ENCODE peak calls at places on chromosomes 16 and 17, in four cellular contexts. X is fibroblast of lung, L is MM.1S, V is PC-9. E is an unnamed sample.
A peak's percentile ranks its signal among the peaks of the same experiment; 100 is the strongest.

GRCh38 chr16:78490847-78491246 is 391.4 kb downstream of the WWOX start:
- DNase-seq in X (no peak), L (no peak), V (no peak), E (no peak)

GRCh38 chr16:88857728-88858339 is 907 bp downstream of the TRAPPC2L start:
- DNase-seq in X (peak; percentile 66), L (peak; percentile 65), V (no peak), E (peak; percentile 75)

GRCh38 chr17:81251943-81252301 is 12.8 kb downstream of the NDUFAF8 start:
- DNase-seq in X (no peak), L (no peak), V (no peak), E (no peak)

GRCh38 chr16:65202461-65202860 is 80.6 kb upstream of the CDH11 start:
- DNase-seq in X (peak; percentile 80), L (no peak), V (no peak), E (no peak)

GRCh38 chr17:81518785-81519283 is 6.2 kb upstream of the ACTG1 start:
- DNase-seq in X (no peak), L (peak; percentile 35), V (no peak), E (no peak)

GRCh38 chr17:37570527-37571093 is 38.6 kb downstream of the SYNRG start:
- DNase-seq in X (peak; percentile 72), L (peak; percentile 38), V (peak; percentile 69), E (peak; percentile 21)

GRCh38 chr16:25679468-25680010 is 12.2 kb upstream of the HS3ST4 start:
- DNase-seq in X (no peak), L (no peak), V (no peak), E (no peak)

GRCh38 chr17:17712268-17712924 is 31.1 kb downstream of the RAI1 start:
- DNase-seq in X (peak; percentile 88), L (no peak), V (peak; percentile 79), E (no peak)

GRCh38 chr16:87874639-87875472 is 5.5 kb upstream of the SLC7A5 start:
- DNase-seq in X (no peak), L (no peak), V (no peak), E (peak; percentile 46)

GRCh38 chr16:86664518-86665318 is 86.4 kb downstream of the FOXL1 start:
- DNase-seq in X (peak; percentile 98), L (no peak), V (peak; percentile 42), E (peak; percentile 51)

GRCh38 chr17:47999612-48000011 is 28.7 kb downstream of the CDK5RAP3 start:
- DNase-seq in X (peak; percentile 72), L (no peak), V (no peak), E (no peak)

GRCh38 chr17:78802008-78802407 is 19.9 kb upstream of the CYTH1 start:
- DNase-seq in X (no peak), L (no peak), V (no peak), E (no peak)

GRCh38 chr16:14307623-14308356 is 236.7 kb downstream of the MRTFB start:
- DNase-seq in X (peak; percentile 34), L (no peak), V (peak; percentile 62), E (peak; percentile 43)

GRCh38 chr17:38663125-38663751 is 11.5 kb downstream of the EPOP start:
- DNase-seq in X (peak; percentile 43), L (peak; percentile 71), V (peak; percentile 65), E (peak; percentile 59)

GRCh38 chr16:79286646-79287423 is 313.7 kb downstream of the MAF start:
- DNase-seq in X (no peak), L (peak; percentile 37), V (no peak), E (peak; percentile 90)

GRCh38 chr17:77444653-77445029 is 303.9 kb downstream of the SEC14L1 start:
- DNase-seq in X (peak; percentile 54), L (no peak), V (no peak), E (no peak)

GRCh38 chr17:73531171-73531570 is 113.1 kb downstream of the SDK2 start:
- DNase-seq in X (no peak), L (no peak), V (no peak), E (no peak)

GRCh38 chr17:48213797-48214196 is 106.2 kb downstream of the SNX11 start:
- DNase-seq in X (no peak), L (no peak), V (no peak), E (no peak)

GRCh38 chr17:82204831-82205719 is 7.6 kb downstream of the CCDC57 start:
- DNase-seq in X (peak; percentile 80), L (no peak), V (peak; percentile 72), E (no peak)

GRCh38 chr16:85437161-85438052 is 175.7 kb upstream of the GSE1 start:
- DNase-seq in X (no peak), L (no peak), V (no peak), E (no peak)

GRCh38 chr16:28009586-28010373 is 53.7 kb downstream of the GSG1L start:
- DNase-seq in X (no peak), L (no peak), V (no peak), E (no peak)

GRCh38 chr17:50380369-50381259 is 7.6 kb downstream of the EME1 start:
- DNase-seq in X (no peak), L (no peak), V (no peak), E (no peak)

GRCh38 chr17:376936-377863 is 24.6 kb upstream of the RPH3AL start:
- DNase-seq in X (peak; percentile 22), L (no peak), V (no peak), E (peak; percentile 14)

GRCh38 chr17:6453279-6454024 is 9.2 kb downstream of the PIMREG start:
- DNase-seq in X (no peak), L (no peak), V (no peak), E (no peak)

GRCh38 chr17:38910325-38910724 is 15.1 kb upstream of the LASP1NB start:
- DNase-seq in X (no peak), L (no peak), V (no peak), E (no peak)

GRCh38 chr16:21001262-21001661 is 100.7 kb downstream of the LYRM1 start:
- DNase-seq in X (peak; percentile 1), L (peak; percentile 17), V (no peak), E (peak; percentile 25)

GRCh38 chr17:8807070-8807550 is 7.9 kb upstream of the MFSD6L start:
- DNase-seq in X (no peak), L (peak; percentile 45), V (no peak), E (no peak)

GRCh38 chr16:11521019-11521418 is 65.7 kb downstream of the LITAF start:
- DNase-seq in X (no peak), L (no peak), V (no peak), E (no peak)

DNA sequence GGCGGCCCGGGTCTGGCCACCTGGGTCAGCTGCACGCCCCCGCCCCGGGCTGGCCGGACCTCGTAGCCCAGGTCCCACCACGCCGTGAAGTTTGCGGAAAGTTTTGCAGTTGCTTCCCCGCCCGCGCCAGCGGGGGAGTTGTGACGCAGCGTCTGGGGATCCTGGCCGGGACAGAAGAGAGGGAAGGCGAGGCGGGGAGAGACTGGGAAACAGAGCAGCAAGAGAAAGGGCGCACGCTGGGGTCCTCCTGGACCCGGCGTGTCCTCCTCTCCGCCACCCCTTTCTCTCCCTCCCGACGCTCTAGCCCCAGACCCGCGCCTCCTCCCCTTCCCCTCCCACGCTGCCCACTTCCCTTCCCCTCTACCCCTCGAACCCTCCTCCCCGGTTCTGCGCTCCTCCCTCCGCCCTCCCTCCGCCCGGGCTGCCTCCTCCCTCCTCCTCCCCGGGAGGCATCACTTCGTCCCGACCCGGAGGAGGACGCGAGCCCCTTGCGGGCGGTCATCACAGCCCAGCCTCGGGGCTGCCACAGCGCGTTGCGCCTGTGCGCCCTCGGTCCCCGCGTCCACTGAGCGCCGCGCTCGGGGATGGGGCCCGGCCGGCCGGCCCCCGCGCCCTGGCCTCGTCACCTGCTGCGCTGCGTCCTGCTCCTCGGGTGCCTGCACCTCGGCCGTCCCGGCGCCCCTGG is at the start of gene MRC2:
- DNase-seq in X (peak; percentile 90), L (no peak), V (no peak), E (peak; percentile 82)
- H2AFZ ChIP-seq in X (peak within 1 kb of the TSS; percentile 25), L (no peak within 1 kb of the TSS), V (peak within 1 kb of the TSS; percentile 66), E (peak within 1 kb of the TSS; percentile 67)

GRCh38 chr16:56258508-56259424 is 67.5 kb downstream of the GNAO1 start:
- DNase-seq in X (no peak), L (no peak), V (no peak), E (no peak)

GRCh38 chr16:56260378-56260987 is 69.2 kb downstream of the GNAO1 start:
- DNase-seq in X (no peak), L (no peak), V (no peak), E (no peak)

GRCh38 chr16:56257666-56258359 is 66.5 kb downstream of the GNAO1 start:
- DNase-seq in X (no peak), L (no peak), V (no peak), E (no peak)

GRCh38 chr16:56257260-56257659 is 66.0 kb downstream of the GNAO1 start:
- DNase-seq in X (no peak), L (no peak), V (no peak), E (no peak)

GRCh38 chr16:56259425-56259779 is 68.1 kb downstream of the GNAO1 start:
- DNase-seq in X (no peak), L (no peak), V (no peak), E (no peak)
- H3K4me1 ChIP-seq in X (no peaks in the 10 kb centered on the region), L (no peaks in the 10 kb centered on the region), V (peaks cover 26% of the 10 kb centered on the region), E (peaks cover 54% of the 10 kb centered on the region)

GRCh38 chr17:44797809-44798208 is 32.3 kb downstream of the GJC1 start:
- DNase-seq in X (peak; percentile 56), L (no peak), V (no peak), E (no peak)
- H3K27ac ChIP-seq in X (peak overlapping the region; percentile 49), L (no peak overlapping the region), V (no peak overlapping the region), E (no peak overlapping the region)

DNA sequence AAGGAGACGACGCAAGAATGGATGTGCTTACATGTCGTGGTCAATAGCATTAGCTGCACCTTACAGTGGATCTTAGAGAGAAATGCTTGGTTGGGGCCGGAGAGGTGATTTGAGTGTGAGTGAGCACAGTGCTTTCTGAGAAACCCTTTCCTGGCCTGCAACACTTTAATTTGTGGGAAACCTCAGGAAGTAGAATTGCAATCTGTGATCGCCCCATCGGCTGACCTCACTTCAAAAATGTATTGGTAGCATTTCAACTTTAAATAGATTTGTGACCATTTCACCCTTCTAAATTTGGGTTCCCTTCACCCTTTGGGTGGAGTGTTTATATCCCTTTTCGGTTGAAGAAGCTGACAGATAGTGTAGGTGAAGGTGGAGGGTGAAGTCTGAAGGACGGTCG is 13.2 kb downstream of the PRKCB start:
- DNase-seq in X (no peak), L (no peak), V (no peak), E (no peak)
- H2AFZ ChIP-seq in X (no peak overlapping the region), L (no peak overlapping the region), V (no peak overlapping the region), E (no peak overlapping the region)

GRCh38 chr17:1493291-1493980 is 950 bp upstream of the MYO1C start:
- DNase-seq in X (no peak), L (no peak), V (no peak), E (no peak)
- H3K4me1 ChIP-seq in X (peaks cover 8% of the 10 kb centered on the region), L (peaks cover 4% of the 10 kb centered on the region), V (peaks cover 27% of the 10 kb centered on the region), E (peaks cover 22% of the 10 kb centered on the region)

GRCh38 chr17:30831663-30832437 is at the start of gene ATAD5:
- DNase-seq in X (peak; percentile 94), L (peak; percentile 90), V (peak; percentile 73), E (peak; percentile 92)
- H3K27ac ChIP-seq in X (peak within 1 kb of the TSS; percentile 90), L (peak within 1 kb of the TSS; percentile 61), V (peak within 1 kb of the TSS; percentile 35), E (peak within 1 kb of the TSS; percentile 85)

GRCh38 chr16:31874354-31875111 is 926 bp downstream of the ZNF267 start:
- DNase-seq in X (peak; percentile 59), L (peak; percentile 74), V (peak; percentile 71), E (no peak)

GRCh38 chr16:31871510-31871909 is 2.1 kb upstream of the ZNF267 start:
- DNase-seq in X (no peak), L (no peak), V (no peak), E (no peak)

GRCh38 chr16:31875112-31875803 is 1.7 kb downstream of the ZNF267 start:
- DNase-seq in X (peak; percentile 70), L (no peak), V (no peak), E (no peak)

GRCh38 chr16:31872201-31872600 is 1.4 kb upstream of the ZNF267 start:
- DNase-seq in X (no peak), L (no peak), V (no peak), E (no peak)

GRCh38 chr16:31873556-31874353 is at the start of gene ZNF267:
- DNase-seq in X (peak; percentile 84), L (peak; percentile 95), V (peak; percentile 84), E (peak; percentile 95)
- H2AFZ ChIP-seq in X (peak within 1 kb of the TSS; percentile 68), L (peak within 1 kb of the TSS; percentile 50), V (peak within 1 kb of the TSS; percentile 100), E (peak within 1 kb of the TSS; percentile 88)

GRCh38 chr17:65001409-65002045 is 55.0 kb downstream of the GNA13 start:
- DNase-seq in X (no peak), L (no peak), V (no peak), E (no peak)
- H3K4me1 ChIP-seq in X (no peaks in the 10 kb centered on the region), L (no peaks in the 10 kb centered on the region), V (no peaks in the 10 kb centered on the region), E (no peaks in the 10 kb centered on the region)